ENCODE peak calls at places on chromosomes 16 and 17, in ten cellular contexts. V is heart left ventricle, H is prostate gland, K is left lung, F is cardiac muscle cell, W is kidney epithelial cell, M is foreskin fibroblast, T is tibial artery, A is AG04450, Q is A549. Y is an unnamed sample.
A peak's percentile ranks its signal among the peaks of the same experiment; 100 is the strongest.

GRCh38 chr17:10729334-10730193 is at the start of gene TMEM220:
- DNase-seq in V (peak; percentile 89), H (peak; percentile 66), Q (peak; percentile 74), T (peak; percentile 84), A (peak; percentile 34), F (peak; percentile 89), K (peak; percentile 82), M (peak; percentile 75), W (peak; percentile 42), Y (no peak)

GRCh38 chr17:50100480-50100883 is 5.3 kb downstream of the PDK2 start:
- DNase-seq in T (no peak), A (no peak), W (no peak), V (no peak), F (no peak), M (no peak), K (no peak), H (no peak), Q (no peak), Y (no peak)

GRCh38 chr16:80707686-80708085 is 96.7 kb downstream of the CDYL2 start:
- DNase-seq in W (no peak), Q (no peak), A (no peak), H (no peak), T (no peak), F (no peak), M (no peak), K (no peak), V (no peak), Y (no peak)

GRCh38 chr16:4202615-4203014 is 39.3 kb downstream of the SRL start:
- DNase-seq in Q (no peak), M (no peak), W (no peak), A (no peak), H (no peak), V (no peak), T (no peak), F (no peak), K (no peak), Y (no peak)

GRCh38 chr16:73189132-73189531 is 141.2 kb upstream of the ZFHX3 start:
- DNase-seq in W (no peak), M (no peak), T (no peak), H (no peak), A (no peak), K (no peak), V (no peak), F (no peak), Q (no peak), Y (no peak)

GRCh38 chr17:77571562-77571981 is 386.9 kb upstream of the TNRC6C start:
- DNase-seq in K (peak; percentile 30), V (no peak), Q (no peak), F (peak; percentile 66), A (no peak), H (no peak), T (peak; percentile 50), W (no peak), M (peak; percentile 20), Y (no peak)

GRCh38 chr16:59249049-59249448 is 514.9 kb upstream of the GOT2 start:
- DNase-seq in K (no peak), W (no peak), A (no peak), F (no peak), V (no peak), T (no peak), Q (peak; percentile 22), M (no peak), H (no peak), Y (no peak)

GRCh38 chr17:40326832-40327199 is 17.8 kb downstream of the RARA start:
- DNase-seq in Q (no peak), V (no peak), K (no peak), F (peak; percentile 58), H (no peak), A (no peak), W (no peak), T (no peak), M (no peak), Y (no peak)

GRCh38 chr17:64591944-64592343 is 70.2 kb downstream of the SMURF2 start:
- DNase-seq in T (no peak), W (no peak), K (no peak), V (no peak), Q (no peak), H (no peak), M (no peak), F (no peak), A (no peak), Y (no peak)

GRCh38 chr16:22186517-22186916 is 19.6 kb upstream of the EEF2K start:
- DNase-seq in W (no peak), M (no peak), H (no peak), F (no peak), A (no peak), T (no peak), V (no peak), Q (peak; percentile 48), K (no peak), Y (no peak)

GRCh38 chr16:22184615-22184968 is 21.5 kb upstream of the EEF2K start:
- DNase-seq in V (no peak), F (no peak), W (no peak), M (no peak), Q (no peak), K (no peak), A (no peak), T (no peak), H (no peak), Y (no peak)

GRCh38 chr16:22181843-22182242 is 19.5 kb downstream of the SDR42E2 start:
- DNase-seq in M (no peak), V (no peak), W (no peak), K (no peak), Q (no peak), T (no peak), F (no peak), A (no peak), H (no peak), Y (no peak)

GRCh38 chr16:22183335-22183734 is 21.0 kb downstream of the SDR42E2 start:
- DNase-seq in Q (no peak), T (no peak), W (no peak), F (no peak), M (no peak), K (no peak), H (no peak), V (no peak), A (no peak), Y (no peak)

GRCh38 chr16:22183901-22184614 is 21.8 kb downstream of the SDR42E2 start:
- DNase-seq in V (no peak), K (no peak), M (no peak), T (no peak), W (no peak), Q (no peak), H (no peak), F (no peak), A (no peak), Y (no peak)
- H3K4me3 ChIP-seq in V (no peak overlapping the region), K (no peak overlapping the region), M (no peak overlapping the region), T (no peak overlapping the region), W (no peak overlapping the region), Q (no peak overlapping the region), H (no peak overlapping the region), F (no peak overlapping the region), A (no peak overlapping the region), Y (no peak overlapping the region)

GRCh38 chr17:33709881-33710280 is 416.8 kb upstream of the ASIC2 start:
- DNase-seq in Q (no peak), W (no peak), T (no peak), H (no peak), V (no peak), A (no peak), M (no peak), F (no peak), K (no peak), Y (no peak)
- TF ChIP-seq CTCF in Q (no peak), W (no peak), T (no peak), H (no peak), V (no peak), A (no peak), M (no peak), F (no peak), K (no peak), Y (no peak)

DNA sequence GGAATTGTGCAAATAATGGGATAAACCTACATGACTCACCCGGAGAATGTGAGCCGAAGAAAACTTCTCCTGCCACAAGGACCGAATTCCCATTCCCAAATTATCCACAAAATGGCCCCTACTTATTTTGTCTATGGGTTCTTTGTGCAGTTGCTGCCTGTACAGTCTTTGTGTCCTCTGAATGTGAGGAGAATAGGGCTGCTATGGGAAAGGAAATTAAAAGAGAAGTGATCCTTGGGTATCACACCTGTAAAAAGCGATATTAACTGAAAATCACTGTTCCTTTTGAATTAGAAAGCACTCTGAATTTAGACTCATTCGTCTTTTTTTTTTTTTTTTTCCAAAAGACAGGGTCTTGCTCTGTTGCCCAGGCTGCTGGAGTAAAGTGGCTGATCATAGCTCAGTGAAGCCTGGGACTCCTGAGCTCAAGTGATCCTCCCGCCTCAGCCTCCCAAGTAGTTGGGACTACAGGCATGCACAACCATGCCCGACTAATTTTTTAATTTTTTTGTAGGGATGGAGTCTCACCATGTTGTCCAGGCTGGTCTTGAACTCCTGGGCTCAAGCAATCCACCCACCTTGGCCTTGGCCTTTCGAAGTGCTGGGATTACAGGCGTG is 45.4 kb downstream of the CHD9 start:
- DNase-seq in K (no peak), W (no peak), Q (no peak), M (no peak), H (no peak), F (no peak), V (no peak), A (no peak), T (no peak), Y (no peak)
- H3K4me3 ChIP-seq in K (peak overlapping the region; percentile 26), W (peak overlapping the region; percentile 22), Q (peak overlapping the region; percentile 31), M (peak overlapping the region; percentile 38), H (peak overlapping the region; percentile 28), F (peak overlapping the region; percentile 5), V (peak overlapping the region; percentile 37), A (peak overlapping the region; percentile 51), T (peak overlapping the region; percentile 56), Y (peak overlapping the region; percentile 33)

GRCh38 chr17:72920513-72920912 is 172.0 kb downstream of the SLC39A11 start:
- DNase-seq in Q (no peak), W (no peak), V (no peak), K (no peak), A (no peak), H (no peak), M (no peak), T (no peak), F (no peak), Y (no peak)

GRCh38 chr17:72913315-72913714 is 179.2 kb downstream of the SLC39A11 start:
- DNase-seq in Q (no peak), V (no peak), F (peak; percentile 45), T (no peak), H (no peak), M (no peak), K (no peak), A (no peak), W (no peak), Y (no peak)

GRCh38 chr17:72922223-72922622 is 170.3 kb downstream of the SLC39A11 start:
- DNase-seq in F (no peak), V (no peak), K (no peak), Q (no peak), A (no peak), T (no peak), H (no peak), W (peak; percentile 41), M (no peak), Y (no peak)

GRCh38 chr17:72915631-72916081 is 176.8 kb downstream of the SLC39A11 start:
- DNase-seq in W (no peak), V (no peak), H (no peak), M (no peak), T (no peak), A (no peak), F (no peak), Q (no peak), K (no peak), Y (no peak)

DNA sequence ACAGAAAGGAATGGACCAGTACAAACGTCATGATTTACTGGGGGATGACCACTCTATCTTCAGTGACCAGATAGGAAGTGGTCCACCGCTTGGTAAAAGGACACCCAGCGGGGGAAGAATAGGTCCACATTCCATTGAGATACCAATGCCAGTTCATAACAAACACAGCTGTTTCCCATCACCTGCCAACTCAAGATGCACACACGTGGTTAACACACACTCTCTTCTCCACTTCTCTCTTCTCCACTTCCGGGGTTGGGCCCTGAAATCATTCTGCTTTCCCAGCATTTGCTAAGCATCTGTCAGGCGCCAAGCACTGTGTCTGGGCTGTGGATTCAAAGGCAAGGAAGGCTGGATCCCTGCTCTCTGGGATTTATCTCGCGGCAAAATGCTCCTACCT is 175.5 kb downstream of the SLC39A11 start:
- DNase-seq in M (peak; percentile 4), W (no peak), A (peak; percentile 20), T (no peak), V (no peak), F (peak; percentile 40), Q (no peak), H (no peak), K (no peak), Y (no peak)
- TF ChIP-seq CTCF in M (no peak), W (no peak), A (no peak), T (no peak), V (no peak), F (no peak), Q (no peak), H (no peak), K (no peak), Y (no peak)

Y was measured in AG09309.